ENCODE peak calls at places on chromosome 2, in four cellular contexts. V is ovary, S is mesenchymal stem cell, A is mucosa of descending colon. N is an unnamed sample. For H3K4me1, the result is how much of the 10 kb centered on the place peaks cover.

GRCh38 chr2:3873899-3874298 is 170.5 kb downstream of the DCDC2C start:
- DNase-seq in V (no peak), S (no peak), A (no peak), N (no peak)

GRCh38 chr2:50922506-50922905 is 109.4 kb downstream of the NRXN1 start:
- DNase-seq in A (no peak), S (no peak), V (no peak), N (no peak)

GRCh38 chr2:214019229-214019972 is 391.5 kb upstream of the VWC2L start:
- DNase-seq in A (no peak), V (no peak), S (peak), N (peak)

GRCh38 chr2:11142330-11142729 is 12.9 kb upstream of the SLC66A3 start:
- DNase-seq in V (no peak), S (no peak), A (no peak), N (no peak)

GRCh38 chr2:61694312-61695274 is 156.4 kb upstream of the XPO1 start:
- DNase-seq in A (peak), S (peak), V (peak), N (peak)

GRCh38 chr2:122203523-122203922 is 448.1 kb downstream of the TSN start:
- DNase-seq in S (no peak), A (no peak), V (no peak), N (peak)

GRCh38 chr2:6782523-6783061 is 83.1 kb downstream of the CMPK2 start:
- DNase-seq in V (no peak), A (no peak), S (no peak), N (no peak)

GRCh38 chr2:167492486-167492885 is 604.2 kb downstream of the XIRP2 start:
- DNase-seq in S (peak), A (no peak), V (no peak), N (peak)

GRCh38 chr2:215772003-215772402 is 241.3 kb downstream of the MREG start:
- DNase-seq in S (peak), V (no peak), A (no peak), N (peak)

GRCh38 chr2:85831735-85832134 is 57.1 kb downstream of the ST3GAL5 start:
- DNase-seq in A (no peak), V (no peak), S (no peak), N (no peak)

GRCh38 chr2:95278051-95278471 is 3.8 kb downstream of the PROM2 start:
- DNase-seq in V (no peak), A (peak), S (no peak), N (peak)

GRCh38 chr2:101625387-101625786 is 72.1 kb upstream of the MAP4K4 start:
- DNase-seq in S (no peak), A (no peak), V (no peak), N (no peak)

GRCh38 chr2:2777213-2777612 is 446.1 kb upstream of the MYT1L start:
- DNase-seq in V (no peak), S (no peak), A (no peak), N (no peak)

GRCh38 chr2:160464996-160465395 is 28.6 kb downstream of the RBMS1 start:
- DNase-seq in V (no peak), S (no peak), A (no peak), N (peak)

DNA sequence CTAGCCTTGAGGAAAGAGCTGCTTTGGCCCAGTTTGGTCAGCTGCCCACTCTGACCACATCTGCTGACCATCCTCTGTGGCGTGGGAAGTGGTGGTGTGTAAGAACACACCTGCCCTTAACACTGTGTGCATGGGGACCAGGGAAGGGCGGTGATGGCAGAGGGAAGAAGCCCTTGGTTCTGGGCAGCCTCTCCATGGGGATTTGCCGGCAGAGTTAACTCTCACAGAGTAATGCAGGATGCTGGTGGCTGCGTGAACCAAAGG is 33.6 kb downstream of the NCK2 start:
- DNase-seq in S (no peak), V (no peak), A (no peak), N (no peak)
- H3K4me1 ChIP-seq in S (under half), V (under half), A (under half), N (under half)

GRCh38 chr2:36951574-36951973 is 14.8 kb downstream of the STRN start:
- DNase-seq in V (no peak), A (no peak), S (peak), N (peak)

GRCh38 chr2:36949845-36950244 is 16.5 kb downstream of the STRN start:
- DNase-seq in V (no peak), A (no peak), S (no peak), N (no peak)

GRCh38 chr2:36951030-36951518 is 15.3 kb downstream of the STRN start:
- DNase-seq in A (no peak), V (no peak), S (no peak), N (no peak)

GRCh38 chr2:36952748-36953197 is 13.6 kb downstream of the STRN start:
- DNase-seq in V (no peak), A (no peak), S (no peak), N (no peak)
- H3K4me1 ChIP-seq in V (under half), A (under half), S (under half), N (under half)

GRCh38 chr2:16664809-16665745 is 557 bp downstream of the CYRIA start:
- DNase-seq in V (no peak), S (no peak), A (no peak), N (no peak)
- H3K4me1 ChIP-seq in V (under half), S (under half), A (under half), N (under half)

GRCh38 chr2:217108575-217109027 is 248.7 kb upstream of the TNP1 start:
- DNase-seq in S (no peak), A (no peak), V (no peak), N (no peak)

GRCh38 chr2:217105733-217106649 is 246.1 kb upstream of the TNP1 start:
- DNase-seq in V (no peak), S (peak), A (no peak), N (peak)

GRCh38 chr2:217107480-217107879 is 247.6 kb upstream of the TNP1 start:
- DNase-seq in V (no peak), A (no peak), S (no peak), N (no peak)

GRCh38 chr2:217106650-217107014 is 246.8 kb upstream of the TNP1 start:
- DNase-seq in S (peak), A (no peak), V (no peak), N (peak)

GRCh38 chr2:217108086-217108485 is 248.2 kb upstream of the TNP1 start:
- DNase-seq in S (no peak), A (no peak), V (no peak), N (no peak)
- H3K4me1 ChIP-seq in S (under half), A (under half), V (under half), N (under half)

N was measured in astrocyte.